ENCODE peak calls at places on chromosomes 2 and 18, in six cellular contexts. V, U, C, M, S and B are unnamed samples.

GRCh38 chr2:207423886-207424285 is 105.9 kb upstream of the CREB1 start:
- DNase-seq in V (peak; percentile 87), U (no peak), C (no peak), M (no peak), S (no peak), B (peak; percentile 67)

GRCh38 chr2:12203528-12203927 is 457.1 kb downstream of the LPIN1 start:
- DNase-seq in V (no peak), U (no peak), C (no peak), M (no peak), S (no peak), B (no peak)

GRCh38 chr2:136214284-136214683 is 96.3 kb upstream of the CXCR4 start:
- DNase-seq in V (no peak), U (no peak), C (no peak), M (no peak), S (no peak), B (peak; percentile 11)

GRCh38 chr2:119490653-119491195 is 33.6 kb downstream of the SCTR start:
- DNase-seq in V (no peak), U (no peak), C (no peak), M (no peak), S (no peak), B (no peak)

GRCh38 chr18:37654034-37654433 is 88.4 kb upstream of the CELF4 start:
- DNase-seq in V (no peak), U (no peak), C (no peak), M (no peak), S (no peak), B (no peak)

GRCh38 chr2:191247381-191248057 is 2.3 kb downstream of the MYO1B start:
- DNase-seq in V (peak; percentile 89), U (peak; percentile 89), C (no peak), M (no peak), S (no peak), B (peak; percentile 94)

GRCh38 chr2:86035883-86036789 is 69.5 kb downstream of the POLR1A start:
- DNase-seq in V (peak; percentile 84), U (no peak), C (peak; percentile 89), M (peak; percentile 86), S (peak; percentile 89), B (peak; percentile 88)

GRCh38 chr18:23627325-23627724 is 35.4 kb downstream of the ANKRD29 start:
- DNase-seq in V (peak; percentile 91), U (peak; percentile 89), C (no peak), M (no peak), S (no peak), B (peak; percentile 77)

GRCh38 chr2:191959209-191959608 is 112.3 kb upstream of the CAVIN2 start:
- DNase-seq in V (no peak), U (no peak), C (no peak), M (no peak), S (no peak), B (peak; percentile 46)

GRCh38 chr2:88265352-88265960 is 95.3 kb downstream of the THNSL2 start:
- DNase-seq in V (peak; percentile 18), U (peak; percentile 18), C (no peak), M (no peak), S (no peak), B (peak; percentile 18)

GRCh38 chr2:149420053-149420963 is 89.9 kb downstream of the LYPD6 start:
- DNase-seq in V (peak; percentile 39), U (no peak), C (no peak), M (no peak), S (no peak), B (no peak)

GRCh38 chr2:30649278-30649677 is 158.0 kb downstream of the CAPN13 start:
- DNase-seq in V (no peak), U (no peak), C (no peak), M (no peak), S (no peak), B (no peak)

GRCh38 chr2:224579411-224579810 is 5.8 kb downstream of the CUL3 start:
- DNase-seq in V (peak; percentile 36), U (no peak), C (no peak), M (no peak), S (no peak), B (peak; percentile 33)

GRCh38 chr2:55296393-55296792 is 27.4 kb upstream of the MTIF2 start:
- DNase-seq in V (no peak), U (no peak), C (no peak), M (no peak), S (no peak), B (no peak)

GRCh38 chr2:100070078-100070477 is 72.3 kb downstream of the AFF3 start:
- DNase-seq in V (peak; percentile 77), U (no peak), C (no peak), M (no peak), S (no peak), B (no peak)

GRCh38 chr2:234691968-234692955 is 195.4 kb upstream of the ARL4C start:
- DNase-seq in V (no peak), U (no peak), C (no peak), M (no peak), S (no peak), B (no peak)

GRCh38 chr18:9348079-9348671 is 13.6 kb downstream of the TWSG1 start:
- DNase-seq in V (peak; percentile 42), U (no peak), C (no peak), M (no peak), S (no peak), B (peak; percentile 57)

GRCh38 chr18:37701967-37702366 is 136.4 kb upstream of the CELF4 start:
- DNase-seq in V (no peak), U (no peak), C (no peak), M (no peak), S (no peak), B (no peak)

GRCh38 chr2:144988591-144988990 is 468.7 kb upstream of the ZEB2 start:
- DNase-seq in V (no peak), U (no peak), C (no peak), M (no peak), S (no peak), B (no peak)

GRCh38 chr2:131413148-131413747 is 49.3 kb upstream of the RAB6D start:
- DNase-seq in V (peak; percentile 76), U (peak; percentile 53), C (no peak), M (no peak), S (no peak), B (peak; percentile 74)

GRCh38 chr2:159202568-159203071 is 83.9 kb downstream of the WDSUB1 start:
- DNase-seq in V (peak; percentile 98), U (peak; percentile 24), C (no peak), M (no peak), S (no peak), B (peak; percentile 98)

GRCh38 chr2:64963719-64964118 is 25.5 kb upstream of the SLC1A4 start:
- DNase-seq in V (no peak), U (no peak), C (no peak), M (no peak), S (no peak), B (no peak)

GRCh38 chr18:79395761-79396404 is at the start of gene NFATC1:
- DNase-seq in V (peak; percentile 52), U (peak; percentile 61), C (peak; percentile 95), M (peak; percentile 91), S (peak; percentile 89), B (peak; percentile 84)

GRCh38 chr2:98882368-98882767 is 53.7 kb downstream of the CRACDL start:
- DNase-seq in V (no peak), U (no peak), C (no peak), M (no peak), S (no peak), B (no peak)

GRCh38 chr18:2981212-2981728 is 31.7 kb downstream of the LPIN2 start:
- DNase-seq in V (peak; percentile 96), U (peak; percentile 86), C (no peak), M (no peak), S (no peak), B (peak; percentile 94)

GRCh38 chr2:171807831-171808393 is 86.1 kb downstream of the SLC25A12 start:
- DNase-seq in V (no peak), U (no peak), C (no peak), M (no peak), S (no peak), B (no peak)

GRCh38 chr2:108165750-108166149 is 74.0 kb upstream of the SULT1C3 start:
- DNase-seq in V (no peak), U (no peak), C (no peak), M (no peak), S (no peak), B (no peak)